ENCODE peak calls at places on chromosomes 4 and X, in six cellular contexts. X is NCI-H1092 treated with DMSO at 0.1 percent for 48 hours; L is activated naive CD8-positive, alpha-beta T cell treated with anti-CD3 and anti-CD28 coated beads, Interleukin-2, amount 50 U/mL, for 24 hours; T is NCI-H69; H is AG20443; D is naive thymus-derived CD8-positive, alpha-beta T cell. Y is an unnamed sample.

GRCh38 chrX:10233696-10234095 is 76.9 kb downstream of the CLCN4 start:
- DNase-seq in X (no peak), L (no peak), T (no peak), H (no peak), D (no peak), Y (no peak)

GRCh38 chr4:124386163-124386562 is 326.4 kb downstream of the ANKRD50 start:
- DNase-seq in X (no peak), L (no peak), T (no peak), H (no peak), D (no peak), Y (no peak)

GRCh38 chrX:99271641-99272040 is 1138.4 kb downstream of the PCDH19 start:
- DNase-seq in X (no peak), L (no peak), T (no peak), H (no peak), D (no peak), Y (no peak)

GRCh38 chr4:145719752-145720624 is 40.0 kb downstream of the C4orf51 start:
- DNase-seq in X (no peak), L (peak; percentile 55), T (peak; percentile 26), H (no peak), D (no peak), Y (no peak)

GRCh38 chr4:82235346-82235745 is 138.4 kb downstream of the HNRNPD start:
- DNase-seq in X (no peak), L (no peak), T (no peak), H (no peak), D (no peak), Y (no peak)

GRCh38 chr4:23235613-23236390 is 543.1 kb downstream of the GBA3 start:
- DNase-seq in X (no peak), L (no peak), T (peak; percentile 2), H (no peak), D (no peak), Y (no peak)

GRCh38 chr4:1974836-1975235 is 33.9 kb downstream of the NELFA start:
- DNase-seq in X (no peak), L (no peak), T (no peak), H (no peak), D (no peak), Y (no peak)

GRCh38 chrX:65723706-65724105 is 56.3 kb downstream of the MSN start:
- DNase-seq in X (no peak), L (peak; percentile 24), T (no peak), H (no peak), D (no peak), Y (no peak)

GRCh38 chrX:116272328-116272727 is 101.8 kb downstream of the AGTR2 start:
- DNase-seq in X (no peak), L (no peak), T (no peak), H (peak; percentile 59), D (no peak), Y (no peak)

GRCh38 chr4:23219779-23220408 is 527.2 kb downstream of the GBA3 start:
- DNase-seq in X (no peak), L (no peak), T (peak; percentile 19), H (no peak), D (no peak), Y (no peak)

GRCh38 chr4:73308286-73308685 is 49.7 kb upstream of the ANKRD17 start:
- DNase-seq in X (peak; percentile 57), L (no peak), T (peak; percentile 35), H (peak; percentile 14), D (no peak), Y (peak; percentile 0)

GRCh38 chr4:22625301-22625700 is 67.4 kb upstream of the GBA3 start:
- DNase-seq in X (no peak), L (no peak), T (no peak), H (no peak), D (no peak), Y (no peak)

GRCh38 chrX:51332188-51332942 is at the start of gene NUDT10:
- DNase-seq in X (peak; percentile 40), L (peak; percentile 52), T (peak; percentile 36), H (peak; percentile 30), D (peak; percentile 19), Y (no peak)